ENCODE peak calls at places on chromosomes 13 and 19, in five cellular contexts. Q is SK-N-SH, T is A549, K is H1, I is HCT116. F is an unnamed sample.

GRCh38 chr19:12838182-12838890 is at the start of gene MAST1:
- DNase-seq in Q (peak), T (peak), K (peak), I (no peak), F (peak)

GRCh38 chr13:31485651-31486051 is 253.7 kb upstream of the RXFP2 start:
- DNase-seq in Q (peak), T (no peak), K (no peak), I (no peak), F (peak)

GRCh38 chr13:31110617-31111016 is 51.1 kb downstream of the HSPH1 start:
- DNase-seq in Q (no peak), T (no peak), K (no peak), I (no peak), F (peak)

GRCh38 chr13:80274643-80275042 is 66.3 kb downstream of the SPRY2 start:
- DNase-seq in Q (no peak), T (no peak), K (no peak), I (no peak), F (no peak)

GRCh38 chr19:46350758-46351159 is 3.9 kb downstream of the PPP5C start:
- DNase-seq in Q (no peak), T (no peak), K (no peak), I (no peak), F (peak)

GRCh38 chr13:59776924-59777690 is 386.6 kb downstream of the DIAPH3 start:
- DNase-seq in Q (no peak), T (no peak), K (no peak), I (no peak), F (no peak)

GRCh38 chr19:41997851-41998229 is 3.8 kb upstream of the ATP1A3 start:
- DNase-seq in Q (peak), T (no peak), K (peak), I (no peak), F (peak)

GRCh38 chr13:58254961-58255360 is 623.4 kb downstream of the PCDH17 start:
- DNase-seq in Q (no peak), T (no peak), K (no peak), I (no peak), F (no peak)

GRCh38 chr19:372306-372890 is 27.8 kb upstream of the MIER2 start:
- DNase-seq in Q (peak), T (no peak), K (no peak), I (no peak), F (no peak)

GRCh38 chr13:21124853-21125252 is 51.5 kb downstream of the SKA3 start:
- DNase-seq in Q (peak), T (peak), K (no peak), I (no peak), F (peak)

GRCh38 chr13:26508885-26509284 is 48.6 kb upstream of the WASF3 start:
- DNase-seq in Q (no peak), T (peak), K (no peak), I (no peak), F (no peak)

GRCh38 chr13:44221657-44222056 is 152.0 kb upstream of the SERP2 start:
- DNase-seq in Q (no peak), T (no peak), K (no peak), I (no peak), F (no peak)

GRCh38 chr13:44223785-44224432 is 149.7 kb upstream of the SERP2 start:
- DNase-seq in Q (no peak), T (no peak), K (no peak), I (no peak), F (no peak)

GRCh38 chr13:44220948-44221347 is 152.7 kb upstream of the SERP2 start:
- DNase-seq in Q (no peak), T (no peak), K (no peak), I (no peak), F (no peak)

GRCh38 chr13:44218501-44219240 is 155.0 kb upstream of the SERP2 start:
- DNase-seq in Q (no peak), T (no peak), K (no peak), I (no peak), F (no peak)

DNA sequence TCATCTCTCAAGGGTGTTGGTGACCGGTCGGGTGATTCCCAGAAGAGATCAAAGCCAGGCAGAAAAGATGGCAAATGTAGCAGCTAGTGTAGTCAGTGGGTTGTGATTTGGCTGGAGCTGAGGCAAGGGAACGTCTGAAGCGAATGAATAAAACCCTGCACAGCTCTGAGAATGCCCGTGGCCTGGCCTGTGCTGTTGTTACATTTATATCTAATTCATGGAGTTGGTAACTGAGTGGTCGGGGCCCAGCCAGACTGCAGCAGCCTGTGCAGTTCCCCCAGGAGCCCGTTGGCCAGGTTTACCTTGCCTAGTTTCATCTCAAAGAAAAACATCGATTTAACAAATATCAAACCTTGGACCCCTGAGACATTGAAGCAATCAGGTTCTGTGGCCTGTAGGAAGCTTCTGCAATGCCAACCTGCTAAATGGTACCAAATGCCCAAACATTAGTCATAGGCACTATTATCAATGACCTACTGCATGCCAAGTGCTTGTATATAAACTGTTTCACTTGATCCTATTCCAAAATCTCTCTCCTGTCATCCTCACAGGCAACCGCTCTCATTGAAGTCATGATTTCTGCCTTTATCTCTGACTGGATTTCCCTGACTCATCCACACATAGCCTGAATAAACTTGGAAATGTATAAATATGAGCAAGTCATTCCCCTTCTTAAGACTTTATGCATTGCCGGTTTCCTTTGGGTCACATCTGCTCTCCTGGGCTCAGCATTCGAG is 153.6 kb upstream of the SERP2 start:
- DNase-seq in Q (no peak), T (peak), K (no peak), I (no peak), F (no peak)
- TF ChIP-seq MAX in Q (no peak), T (no peak), K (no peak), I (no peak), F (no peak)

DNA sequence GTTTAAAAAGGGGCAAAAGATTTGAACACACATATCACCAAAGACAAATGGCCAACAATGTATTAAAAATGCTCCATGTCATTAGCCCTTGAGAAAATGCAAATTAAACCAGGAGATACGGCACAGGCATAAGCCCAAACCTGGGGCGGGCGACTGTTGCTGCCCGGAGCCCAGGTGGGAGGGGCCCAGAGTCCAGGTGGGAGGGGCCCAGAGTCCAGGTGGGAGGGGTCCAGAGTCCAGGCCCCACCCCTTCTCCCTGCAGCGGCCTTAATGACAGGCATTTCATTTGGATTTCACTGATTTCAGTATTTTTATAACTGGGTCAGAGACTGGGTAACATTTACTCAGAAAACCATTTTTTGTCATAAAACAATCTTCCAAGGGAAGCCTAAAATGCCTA is 78.2 kb downstream of the RASA3 start:
- DNase-seq in Q (peak), T (no peak), K (no peak), I (no peak), F (peak)
- TF ChIP-seq MAX in Q (no peak), T (no peak), K (no peak), I (no peak), F (no peak)

GRCh38 chr19:47373246-47374240 is 24.4 kb downstream of the DHX34 start:
- DNase-seq in Q (no peak), T (no peak), K (no peak), I (no peak), F (peak)

GRCh38 chr19:47372603-47373002 is 23.5 kb downstream of the DHX34 start:
- DNase-seq in Q (no peak), T (no peak), K (no peak), I (no peak), F (no peak)

GRCh38 chr19:47374876-47375693 is 26.0 kb downstream of the DHX34 start:
- DNase-seq in Q (no peak), T (no peak), K (no peak), I (no peak), F (peak)

GRCh38 chr19:47371269-47371668 is 22.2 kb downstream of the DHX34 start:
- DNase-seq in Q (no peak), T (no peak), K (no peak), I (no peak), F (no peak)

GRCh38 chr19:47369923-47370625 is 21.0 kb downstream of the DHX34 start:
- DNase-seq in Q (no peak), T (no peak), K (no peak), I (no peak), F (peak)
- TF ChIP-seq MAX in Q (no peak), T (no peak), K (no peak), I (no peak), F (peak)

GRCh38 chr13:92463134-92463533 is 763.5 kb upstream of the GPC6 start:
- DNase-seq in Q (no peak), T (no peak), K (no peak), I (no peak), F (no peak)
- TF ChIP-seq MAX in Q (no peak), T (no peak), K (no peak), I (no peak), F (no peak)

GRCh38 chr19:58217069-58217481 is 11.6 kb upstream of the ZNF544 start:
- DNase-seq in Q (no peak), T (no peak), K (no peak), I (no peak), F (no peak)

GRCh38 chr19:58217607-58218391 is 10.9 kb upstream of the ZNF544 start:
- DNase-seq in Q (no peak), T (no peak), K (no peak), I (no peak), F (no peak)

GRCh38 chr19:58213075-58213369 is 15.7 kb upstream of the ZNF544 start:
- DNase-seq in Q (no peak), T (no peak), K (no peak), I (no peak), F (no peak)

GRCh38 chr19:58218899-58219298 is 9.8 kb upstream of the ZNF544 start:
- DNase-seq in Q (peak), T (peak), K (peak), I (peak), F (peak)
- TF ChIP-seq MAX in Q (no peak), T (no peak), K (no peak), I (no peak), F (no peak)

GRCh38 chr13:77300176-77301141 is 26.4 kb downstream of the MYCBP2 start:
- DNase-seq in Q (no peak), T (peak), K (no peak), I (no peak), F (peak)

GRCh38 chr13:77299587-77299986 is 27.3 kb downstream of the MYCBP2 start:
- DNase-seq in Q (no peak), T (no peak), K (no peak), I (no peak), F (no peak)

GRCh38 chr13:77298403-77298802 is 28.5 kb downstream of the MYCBP2 start:
- DNase-seq in Q (no peak), T (no peak), K (no peak), I (no peak), F (peak)
- TF ChIP-seq MAX in Q (no peak), T (no peak), K (no peak), I (no peak), F (no peak)